ENCODE peak calls at places on chromosomes 11 and 22, in nine cellular contexts. P is esophagus squamous epithelium, W is astrocyte of the spinal cord, C is ovary, U is fibroblast of the aortic adventitia, V is fibroblast of villous mesenchyme, O is breast epithelium, Q is astrocyte of the cerebellum, L is GM12865. M is an unnamed sample.

GRCh38 chr11:131815631-131816030 is 445.2 kb downstream of the NTM start:
- DNase-seq in U (peak), O (no peak), L (no peak), V (peak), P (no peak), C (no peak), Q (no peak), W (no peak), M (no peak)

GRCh38 chr11:17460406-17460805 is 16.2 kb downstream of the ABCC8 start:
- DNase-seq in W (no peak), L (no peak), O (no peak), U (no peak), P (no peak), V (no peak), Q (no peak), C (no peak), M (no peak)

GRCh38 chr11:64843971-64844329 is 503 bp downstream of the CDC42BPG start:
- DNase-seq in U (no peak), L (no peak), V (no peak), P (no peak), W (no peak), O (no peak), Q (no peak), C (no peak), M (no peak)

GRCh38 chr11:101470881-101471535 is 112.8 kb downstream of the TRPC6 start:
- DNase-seq in Q (no peak), V (peak), C (no peak), W (no peak), P (no peak), U (no peak), O (no peak), L (no peak), M (no peak)

GRCh38 chr11:14358729-14359439 is at the start of gene RRAS2:
- DNase-seq in O (peak), C (peak), L (peak), U (peak), Q (peak), V (peak), P (no peak), W (peak), M (no peak)

GRCh38 chr11:25943777-25944661 is 387.9 kb upstream of the ANO3 start:
- DNase-seq in U (no peak), V (no peak), C (no peak), P (no peak), Q (no peak), O (no peak), L (no peak), W (no peak), M (no peak)

GRCh38 chr11:45182902-45183301 is 36.5 kb downstream of the PRDM11 start:
- DNase-seq in Q (no peak), L (peak), W (no peak), O (no peak), U (peak), C (no peak), V (peak), P (no peak), M (no peak)

GRCh38 chr11:87722756-87723599 is 452.3 kb downstream of the RAB38 start:
- DNase-seq in C (no peak), W (no peak), Q (no peak), L (peak), V (peak), U (peak), P (no peak), O (no peak), M (peak)

GRCh38 chr11:79325851-79326250 is 115.0 kb downstream of the TENM4 start:
- DNase-seq in P (no peak), O (no peak), W (no peak), U (no peak), C (no peak), Q (no peak), L (no peak), V (no peak), M (no peak)

DNA sequence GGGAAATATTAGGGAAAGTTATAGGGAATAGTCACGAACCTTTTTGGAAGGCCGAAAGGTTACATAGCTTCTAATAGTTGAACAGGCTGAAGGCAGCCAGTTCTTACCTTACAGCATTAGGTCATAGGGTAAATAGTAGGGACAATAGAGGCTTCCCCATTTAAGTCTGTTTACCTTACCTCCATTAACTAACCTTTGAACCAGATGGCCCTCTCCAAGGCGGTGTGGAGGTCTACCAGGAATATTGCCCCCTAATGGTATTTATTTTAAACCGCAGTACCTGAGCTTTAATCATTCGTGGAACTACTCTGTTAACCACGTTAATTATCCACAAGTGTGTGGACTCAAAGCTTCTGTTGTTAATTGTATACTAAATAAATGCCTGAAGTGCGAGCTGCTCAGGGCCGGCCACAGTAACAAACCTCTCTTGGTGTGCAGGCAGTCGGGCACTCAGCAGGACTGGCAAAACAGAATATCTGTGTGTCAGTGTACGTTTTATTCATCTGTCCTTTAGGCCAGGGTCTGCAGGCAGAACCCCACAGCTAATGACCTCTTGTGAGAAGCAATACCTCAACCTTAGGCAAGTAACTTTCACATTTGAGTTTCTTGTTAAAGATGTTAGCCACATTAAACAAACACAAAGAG is 81.7 kb downstream of the PRCP start:
- DNase-seq in V (no peak), O (no peak), L (no peak), W (no peak), C (no peak), Q (no peak), P (no peak), U (no peak), M (no peak)
- TF ChIP-seq CTCF in V (no peak), O (no peak), L (no peak), W (no peak), C (no peak), Q (no peak), P (no peak), U (no peak), M (no peak)

GRCh38 chr11:47765086-47765485 is 2.1 kb downstream of the FNBP4 start:
- DNase-seq in W (no peak), U (peak), O (no peak), L (peak), Q (no peak), P (no peak), C (no peak), V (no peak), M (no peak)

GRCh38 chr11:47773882-47774281 is 6.7 kb upstream of the FNBP4 start:
- DNase-seq in L (no peak), Q (no peak), V (no peak), U (no peak), C (no peak), W (no peak), O (no peak), P (no peak), M (no peak)

GRCh38 chr11:47766363-47767227 is 546 bp downstream of the FNBP4 start:
- DNase-seq in V (peak), C (peak), W (peak), P (peak), Q (peak), O (peak), U (peak), L (peak), M (no peak)

GRCh38 chr11:47768090-47768620 is 1.0 kb upstream of the FNBP4 start:
- DNase-seq in L (peak), P (no peak), V (peak), O (peak), W (peak), Q (peak), C (peak), U (peak), M (peak)
- H3K4me3 ChIP-seq in L (peak), P (peak), V (peak), O (peak), W (peak), Q (peak), C (peak), U (peak), M (peak)

DNA sequence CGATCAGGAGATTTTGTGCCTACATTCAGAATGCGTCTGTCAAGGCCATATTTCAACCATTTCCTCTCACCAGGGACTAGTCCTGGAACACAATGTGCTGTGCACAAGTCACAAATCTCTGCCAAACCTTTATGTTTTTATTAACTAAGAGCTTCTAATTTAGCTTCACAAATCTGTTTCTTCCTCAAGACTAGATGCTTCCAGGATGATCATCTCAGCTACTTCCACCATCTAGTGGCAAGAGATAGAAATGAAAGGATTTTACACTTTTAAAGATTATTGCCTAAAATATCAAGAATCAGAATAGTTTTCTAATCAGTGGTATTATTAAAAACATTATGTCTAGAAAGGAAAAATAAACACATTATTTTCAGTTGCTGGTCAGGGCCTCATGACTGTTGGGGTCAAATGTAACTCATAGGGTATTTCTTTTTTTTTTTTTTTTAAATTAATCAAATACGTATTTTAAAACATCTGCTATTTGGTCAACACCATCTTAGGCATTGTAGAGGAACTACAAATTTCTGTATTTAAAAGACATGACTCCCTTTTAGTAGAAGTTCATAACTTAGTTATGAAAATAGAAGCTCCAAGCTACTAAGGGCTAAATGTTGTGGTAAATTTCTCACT is 1102.6 kb downstream of the DLG2 start:
- DNase-seq in L (peak), V (peak), Q (peak), C (no peak), W (peak), P (no peak), O (no peak), U (peak), M (no peak)
- TF ChIP-seq CTCF in L (no peak), V (peak), Q (peak), C (peak), W (peak), P (peak), O (peak), U (peak), M (peak)

DNA sequence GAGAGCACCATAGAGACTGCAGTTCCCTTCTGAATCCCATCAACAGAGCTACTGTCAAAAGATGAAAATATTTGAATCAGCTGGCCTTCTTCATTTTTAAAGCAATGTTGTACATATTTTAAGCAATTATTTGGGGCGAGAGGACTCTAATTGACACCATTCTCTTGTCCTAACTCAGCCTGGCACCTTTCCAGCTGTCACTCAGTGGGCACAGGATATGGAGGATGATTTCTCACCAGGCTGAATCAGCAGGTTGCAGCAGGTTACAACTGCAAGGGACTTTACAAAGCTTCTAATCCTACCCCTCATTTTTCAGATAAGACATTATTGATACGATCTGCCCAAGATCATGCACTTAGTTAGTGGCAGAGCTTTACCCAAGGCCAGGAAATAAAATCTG is 11.9 kb upstream of the WT1 start:
- DNase-seq in O (no peak), P (no peak), U (no peak), C (no peak), Q (no peak), V (no peak), L (no peak), W (no peak), M (no peak)
- H3K4me3 ChIP-seq in O (no peak), P (no peak), U (no peak), C (no peak), Q (no peak), V (no peak), L (no peak), W (no peak), M (no peak)

DNA sequence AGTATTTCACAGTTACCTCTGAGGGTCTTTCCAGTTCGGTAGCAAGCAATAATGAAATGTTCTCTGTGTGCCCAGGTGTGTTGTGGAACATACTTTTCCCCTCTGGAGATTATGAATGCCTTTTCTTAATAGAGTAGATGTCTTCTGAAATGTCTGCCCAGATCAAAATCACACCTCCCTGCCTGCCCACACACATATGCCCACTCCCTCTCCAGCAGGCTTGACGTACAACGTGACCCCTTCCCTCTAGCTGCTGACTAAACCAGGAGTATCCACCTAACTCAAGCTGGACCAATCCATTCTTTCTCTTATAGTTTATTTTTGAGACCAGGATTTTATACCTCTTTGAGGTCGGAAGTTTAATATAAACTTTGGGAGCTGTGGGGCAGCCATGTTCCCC is 48.7 kb downstream of the ME3 start:
- DNase-seq in O (no peak), P (no peak), Q (no peak), W (no peak), C (no peak), V (no peak), L (no peak), U (no peak), M (no peak)
- TF ChIP-seq CTCF in O (no peak), P (no peak), Q (no peak), W (no peak), C (no peak), V (no peak), L (no peak), U (no peak), M (no peak)

DNA sequence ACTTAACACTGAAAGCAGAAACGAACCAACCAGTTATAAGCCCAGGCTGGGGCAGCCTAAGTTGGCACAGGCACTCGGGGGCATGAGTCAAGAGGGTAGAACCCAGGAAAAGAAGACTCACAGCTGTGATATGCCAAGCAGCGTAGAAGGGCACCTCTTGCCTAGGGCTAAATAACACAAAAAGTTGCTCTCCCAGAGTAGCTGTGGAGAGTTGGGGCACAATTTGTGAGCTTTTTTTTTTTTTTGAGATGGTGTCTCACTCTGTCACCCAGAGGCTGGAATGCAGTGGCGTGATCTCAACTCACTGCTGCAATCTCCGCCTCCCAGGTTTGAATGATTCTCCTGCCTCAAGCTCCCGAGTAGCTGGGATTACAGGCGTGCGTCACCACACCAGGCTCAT is 8.8 kb downstream of the CLMP start:
- DNase-seq in O (no peak), P (no peak), U (no peak), Q (no peak), L (no peak), C (no peak), V (no peak), W (no peak), M (no peak)
- H3K4me3 ChIP-seq in O (no peak), P (no peak), U (no peak), Q (no peak), L (no peak), C (no peak), V (no peak), W (no peak), M (no peak)

DNA sequence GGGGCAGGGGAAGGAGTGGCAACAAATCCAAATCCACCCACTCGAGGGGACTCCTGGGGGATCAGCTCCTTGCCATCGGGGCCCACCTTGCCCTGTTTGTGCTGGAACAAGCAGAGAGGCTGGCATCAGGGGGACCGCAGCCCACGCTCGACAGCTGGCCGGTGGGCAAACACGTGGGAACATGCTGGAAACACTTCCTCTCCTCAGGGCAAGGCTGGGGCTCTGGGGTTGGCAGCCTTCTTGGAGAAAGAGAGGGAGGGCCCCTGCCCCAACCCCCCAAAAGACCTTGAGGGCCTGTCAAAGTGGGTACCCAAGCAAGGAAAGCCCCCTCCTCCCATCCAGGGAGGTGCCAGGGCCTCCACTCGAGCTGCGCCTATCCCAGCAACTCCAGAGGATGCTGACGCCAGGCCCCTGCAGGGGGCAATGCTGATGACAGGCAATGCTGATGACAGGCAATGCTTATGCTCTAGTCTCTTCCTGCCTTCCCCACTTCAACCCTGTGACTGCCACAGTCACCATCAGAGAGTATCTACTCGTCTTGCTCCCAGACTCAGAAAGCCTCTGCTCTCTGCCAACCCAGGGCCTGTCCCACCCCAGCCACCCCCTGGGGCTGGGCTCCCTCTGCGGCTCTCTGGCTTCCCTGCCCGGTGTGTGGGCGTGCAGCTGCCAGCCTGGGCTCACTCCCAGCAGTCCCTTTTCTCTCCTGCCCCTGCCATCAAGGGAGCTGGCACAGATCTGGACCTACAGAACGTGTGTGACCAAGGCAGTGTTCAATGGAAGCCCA is 6.0 kb downstream of the ESS2 start:
- DNase-seq in P (no peak), U (no peak), C (no peak), L (no peak), V (no peak), O (no peak), Q (no peak), W (no peak), M (no peak)
- TF ChIP-seq CTCF in P (no peak), U (no peak), C (no peak), L (no peak), V (no peak), O (no peak), Q (no peak), W (no peak), M (no peak)

M was measured in AG09309.